ENCODE peak calls at places on chromosomes 5 and 9, in ten cellular contexts. F is psoas muscle; C is lower lobe of right lung; X is aorta; J is AG04450; R is stomach; K is mesendoderm; L is K562; H is CD8-positive, alpha-beta memory T cell; E is uterus. Z is an unnamed sample.

GRCh38 chr5:157959355-157959754 is 100.4 kb upstream of the CLINT1 start:
- DNase-seq in X (no peak), L (no peak), E (no peak), C (no peak), J (no peak), F (no peak), K (no peak), R (no peak), H (no peak), Z (peak; percentile 40)

GRCh38 chr5:124824637-124825158 is 78.3 kb upstream of the ZNF608 start:
- DNase-seq in C (no peak), J (peak; percentile 51), K (peak; percentile 25), E (no peak), L (no peak), X (no peak), R (no peak), H (no peak), F (no peak), Z (no peak)

GRCh38 chr9:27142299-27142930 is 33.4 kb downstream of the TEK start:
- DNase-seq in C (no peak), X (no peak), E (no peak), R (no peak), F (no peak), K (no peak), J (no peak), H (no peak), L (no peak), Z (no peak)

GRCh38 chr5:142874537-142874936 is 104.4 kb downstream of the ARHGAP26 start:
- DNase-seq in L (no peak), H (no peak), J (no peak), F (peak; percentile 76), E (peak; percentile 57), K (no peak), C (peak; percentile 90), X (peak; percentile 93), R (peak; percentile 97), Z (peak; percentile 35)

GRCh38 chr5:72082048-72082447 is 25.2 kb upstream of the MAP1B start:
- DNase-seq in F (no peak), H (no peak), L (no peak), J (no peak), E (no peak), R (no peak), C (no peak), K (peak; percentile 48), X (no peak), Z (no peak)

GRCh38 chr5:88480766-88481499 is 212.3 kb upstream of the TMEM161B start:
- DNase-seq in H (no peak), R (no peak), K (no peak), J (no peak), E (no peak), C (no peak), X (no peak), L (no peak), F (no peak), Z (peak; percentile 19)

GRCh38 chr5:38208782-38209378 is 49.5 kb upstream of the EGFLAM start:
- DNase-seq in E (no peak), C (no peak), J (peak; percentile 3), H (no peak), F (no peak), X (no peak), K (peak; percentile 79), L (peak; percentile 39), R (no peak), Z (peak; percentile 65)

GRCh38 chr5:54049144-54049543 is 261.2 kb downstream of the ARL15 start:
- DNase-seq in J (no peak), L (no peak), F (no peak), E (no peak), C (no peak), H (no peak), K (no peak), R (no peak), X (no peak), Z (no peak)

GRCh38 chr9:26033346-26033745 is 355.1 kb upstream of the TUSC1 start:
- DNase-seq in H (no peak), X (no peak), K (no peak), R (no peak), J (no peak), C (no peak), F (no peak), L (no peak), E (no peak), Z (no peak)

GRCh38 chr9:134208310-134208841 is 44.0 kb upstream of the RNU6ATAC start:
- DNase-seq in E (peak; percentile 29), L (no peak), J (no peak), C (peak; percentile 26), R (no peak), H (peak; percentile 26), F (peak; percentile 83), K (no peak), X (peak; percentile 86), Z (no peak)

GRCh38 chr5:139676951-139677367 is 28.8 kb downstream of the CXXC5 start:
- DNase-seq in X (no peak), F (no peak), L (no peak), R (no peak), C (no peak), H (no peak), E (no peak), J (no peak), K (no peak), Z (no peak)

GRCh38 chr9:137663584-137663983 is 44.8 kb downstream of the EHMT1 start:
- DNase-seq in X (no peak), E (no peak), L (no peak), K (no peak), R (no peak), F (no peak), H (no peak), C (no peak), J (no peak), Z (no peak)

GRCh38 chr5:177382423-177383029 is 1.7 kb upstream of the SLC34A1 start:
- DNase-seq in H (no peak), R (peak; percentile 71), C (no peak), X (no peak), L (no peak), E (no peak), J (no peak), F (no peak), K (peak; percentile 59), Z (no peak)

GRCh38 chr9:98787766-98788335 is 8.5 kb downstream of the ANKS6 start:
- DNase-seq in L (no peak), K (no peak), R (no peak), F (no peak), J (no peak), X (no peak), C (no peak), H (no peak), E (no peak), Z (no peak)

GRCh38 chr5:10789021-10789420 is 28.0 kb upstream of the DAP start:
- DNase-seq in H (no peak), F (peak; percentile 31), E (peak; percentile 69), R (no peak), J (peak; percentile 84), X (no peak), K (peak; percentile 24), L (no peak), C (no peak), Z (no peak)
- H3K27ac ChIP-seq in H (no peak overlapping the region), F (no peak overlapping the region), E (peak overlapping the region; percentile 71), R (peak overlapping the region; percentile 50), J (peak overlapping the region; percentile 67), X (no peak overlapping the region), K (no peak overlapping the region), L (no peak overlapping the region), C (no peak overlapping the region), Z (no peak overlapping the region)

GRCh38 chr9:126677188-126678084 is 63.7 kb downstream of the LMX1B start:
- DNase-seq in X (no peak), K (no peak), H (no peak), F (no peak), E (no peak), L (no peak), C (no peak), R (no peak), J (no peak), Z (no peak)
- H3K4me3 ChIP-seq in X (no peak overlapping the region), K (no peak overlapping the region), H (no peak overlapping the region), F (no peak overlapping the region), E (no peak overlapping the region), L (no peak overlapping the region), C (no peak overlapping the region), R (no peak overlapping the region), J (no peak overlapping the region), Z (no peak overlapping the region)

GRCh38 chr9:128107971-128108783 is 19.4 kb downstream of the PTGES2 start:
- DNase-seq in F (no peak), L (no peak), E (no peak), K (no peak), C (peak; percentile 26), J (no peak), R (no peak), X (no peak), H (no peak), Z (no peak)
- H3K27ac ChIP-seq in F (peak overlapping the region; percentile 97), L (peak overlapping the region; percentile 24), E (peak overlapping the region; percentile 21), K (no peak overlapping the region), C (no peak overlapping the region), J (no peak overlapping the region), R (peak overlapping the region; percentile 97), X (no peak overlapping the region), H (no peak overlapping the region), Z (no peak overlapping the region)

GRCh38 chr9:70924380-70924779 is 197.0 kb downstream of the TRPM3 start:
- DNase-seq in F (no peak), H (no peak), J (no peak), R (no peak), K (no peak), C (no peak), L (no peak), E (no peak), X (no peak), Z (no peak)
- H3K4me3 ChIP-seq in F (peak overlapping the region; percentile 15), H (no peak overlapping the region), J (no peak overlapping the region), R (no peak overlapping the region), K (no peak overlapping the region), C (no peak overlapping the region), L (no peak overlapping the region), E (no peak overlapping the region), X (peak overlapping the region; percentile 40), Z (no peak overlapping the region)

GRCh38 chr9:95008151-95008771 is 281.8 kb downstream of the AOPEP start:
- DNase-seq in X (no peak), J (no peak), F (no peak), K (peak; percentile 23), C (peak; percentile 53), L (no peak), R (no peak), H (no peak), E (no peak), Z (no peak)
- H3K27ac ChIP-seq in X (peak overlapping the region; percentile 100), J (peak overlapping the region; percentile 21), F (peak overlapping the region; percentile 93), K (no peak overlapping the region), C (peak overlapping the region; percentile 96), L (no peak overlapping the region), R (peak overlapping the region; percentile 99), H (no peak overlapping the region), E (peak overlapping the region; percentile 100), Z (no peak overlapping the region)